ENCODE peak calls at places on chromosomes 13 and 19, in four cellular contexts. H is fibroblast of lung, A is thoracic aorta, Q is tibial nerve. T is an unnamed sample.

GRCh38 chr19:41321600-41322270 is 11.8 kb downstream of the CCDC97 start:
- DNase-seq in A (no peak), H (peak; percentile 86), Q (no peak), T (no peak)

GRCh38 chr19:16899566-16900075 is 10.8 kb downstream of the F2RL3 start:
- DNase-seq in H (no peak), A (no peak), Q (no peak), T (no peak)

GRCh38 chr13:51823351-51823750 is 19.4 kb upstream of the DHRS12 start:
- DNase-seq in Q (no peak), H (peak; percentile 27), A (no peak), T (no peak)

GRCh38 chr19:2552859-2553258 is 76.9 kb downstream of the GADD45B start:
- DNase-seq in Q (no peak), H (no peak), A (no peak), T (no peak)

GRCh38 chr13:113668491-113668971 is 1.5 kb downstream of the GRK1 start:
- DNase-seq in Q (peak; percentile 8), H (no peak), A (no peak), T (peak; percentile 55)

GRCh38 chr19:33216198-33216830 is 9.3 kb downstream of the SLC7A10 start:
- DNase-seq in A (no peak), Q (no peak), H (no peak), T (no peak)

GRCh38 chr13:35768126-35768525 is 291.6 kb upstream of the MAB21L1 start:
- DNase-seq in A (no peak), H (no peak), Q (no peak), T (no peak)

GRCh38 chr19:33152178-33152577 is 20.3 kb downstream of the WDR88 start:
- DNase-seq in A (no peak), H (no peak), Q (no peak), T (no peak)

GRCh38 chr13:111636804-111637203 is 316.4 kb downstream of the TEX29 start:
- DNase-seq in A (no peak), Q (no peak), H (no peak), T (peak; percentile 31)

GRCh38 chr13:101007245-101007644 is 332.6 kb upstream of the TMTC4 start:
- DNase-seq in H (no peak), Q (no peak), A (no peak), T (no peak)

GRCh38 chr13:103039183-103039582 is 27.0 kb downstream of the SLC10A2 start:
- DNase-seq in A (no peak), H (no peak), Q (no peak), T (no peak)

GRCh38 chr13:111022886-111023285 is 92.2 kb upstream of the ARHGEF7 start:
- DNase-seq in Q (no peak), A (no peak), H (no peak), T (no peak)

DNA sequence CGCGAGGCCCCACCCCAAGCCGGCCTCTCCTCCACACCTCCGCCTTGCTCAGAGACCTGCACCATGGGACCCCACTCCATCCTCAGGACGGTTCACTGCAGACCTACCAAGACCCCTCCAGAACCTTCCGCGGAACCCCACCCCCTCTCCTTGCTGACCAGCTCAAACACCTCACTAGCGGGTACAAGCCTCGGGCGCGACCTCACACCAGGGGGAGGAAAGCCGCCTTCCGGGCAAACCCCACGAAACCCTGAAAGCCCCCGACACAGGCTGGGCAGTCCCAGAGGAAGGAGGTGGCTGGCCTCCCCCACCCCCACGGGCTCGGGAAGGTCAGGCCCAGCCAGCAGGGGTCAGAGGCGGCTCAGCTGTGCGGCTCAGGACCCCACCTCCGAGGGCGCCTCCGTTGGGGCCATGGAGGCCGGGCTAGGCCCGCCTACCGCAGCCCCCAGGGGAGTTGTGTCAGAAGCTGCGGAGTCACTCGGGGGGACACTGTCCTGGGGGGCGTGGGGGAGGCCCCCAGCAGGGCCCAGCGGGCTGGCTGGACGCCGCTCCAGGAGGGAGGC is 9.8 kb downstream of the GRIN3B start:
- DNase-seq in A (no peak), H (no peak), Q (no peak), T (no peak)
- H3K27ac ChIP-seq in A (no peak overlapping the region), H (peak overlapping the region; percentile 76), Q (no peak overlapping the region), T (peak overlapping the region; percentile 7)

GRCh38 chr19:19618384-19619051 is at the start of gene PBX4:
- DNase-seq in H (peak; percentile 85), A (peak; percentile 56), Q (peak; percentile 89), T (no peak)
- H3K4me3 ChIP-seq in H (peak within 1 kb of the TSS; percentile 57), A (peak within 1 kb of the TSS; percentile 67), Q (peak within 1 kb of the TSS; percentile 36), T (peak within 1 kb of the TSS; percentile 70)

GRCh38 chr19:14023404-14024235 is 4.3 kb upstream of the RLN3 start:
- DNase-seq in A (no peak), Q (no peak), H (peak; percentile 54), T (no peak)
- TF ChIP-seq CTCF in A (peak; percentile 45), Q (peak; percentile 14), H (peak; percentile 35), T (no peak)

DNA sequence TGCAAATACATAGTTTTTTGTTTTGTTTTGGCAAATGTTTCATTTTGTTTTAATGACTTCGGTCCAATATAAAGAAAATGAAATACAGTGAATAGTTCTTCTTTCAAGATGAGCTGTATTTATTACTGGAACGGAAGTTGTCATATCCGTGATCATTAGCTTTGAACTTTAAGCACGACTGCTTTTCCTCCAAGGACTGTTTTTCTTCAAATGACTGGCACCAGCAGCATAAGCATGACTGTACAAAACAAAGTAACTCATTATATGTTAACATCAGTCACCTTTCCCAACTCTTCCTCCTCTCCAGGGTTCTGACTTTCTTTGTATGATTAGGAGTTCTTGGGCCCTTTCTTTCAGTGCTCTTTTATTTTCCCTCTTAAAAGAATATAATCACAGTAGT is 20.5 kb downstream of the EDNRB start:
- DNase-seq in A (no peak), Q (no peak), H (no peak), T (no peak)
- H3K27ac ChIP-seq in A (no peak overlapping the region), Q (peak overlapping the region; percentile 86), H (peak overlapping the region; percentile 13), T (no peak overlapping the region)

T was measured in coronary artery.